ENCODE peak calls at places on chromosomes 1 and 21, in ten cellular contexts. V is GM06990; J is 8988T; Q is ovary; R is effector memory CD4-positive, alpha-beta T cell; W is Right ventricle myocardium superior; Z is glutamatergic neuron; N is heart right ventricle; M is NCI-H2081; K is mesenchymal stem cell. U is an unnamed sample.

GRCh38 chr1:21547876-21548275 is 38.7 kb downstream of the ALPL start:
- DNase-seq in Z (no peak), J (no peak), K (no peak), Q (no peak), M (no peak), W (no peak), R (no peak), V (no peak), N (no peak), U (no peak)

GRCh38 chr1:26021647-26022403 is at the start of gene EXTL1:
- DNase-seq in Q (peak), N (peak), V (no peak), J (no peak), W (peak), K (peak), R (no peak), Z (peak), M (no peak), U (peak)

GRCh38 chr21:34967509-34968289 is 81.4 kb downstream of the RUNX1 start:
- DNase-seq in K (peak), N (no peak), Z (no peak), W (no peak), J (no peak), M (no peak), V (no peak), Q (no peak), R (peak), U (no peak)

GRCh38 chr1:30639881-30640452 is 83.4 kb downstream of the MATN1 start:
- DNase-seq in J (no peak), K (no peak), Q (no peak), R (no peak), M (peak), Z (no peak), V (no peak), W (no peak), N (no peak), U (no peak)

GRCh38 chr1:108801101-108801500 is 54.6 kb downstream of the STXBP3 start:
- DNase-seq in V (no peak), Q (no peak), W (no peak), M (no peak), Z (no peak), N (no peak), R (no peak), J (no peak), K (peak), U (no peak)

GRCh38 chr1:215487466-215487865 is 79.6 kb upstream of the KCTD3 start:
- DNase-seq in Z (no peak), R (no peak), J (no peak), W (no peak), K (no peak), N (no peak), Q (no peak), M (no peak), V (no peak), U (no peak)

GRCh38 chr1:99005537-99005942 is 879 bp upstream of the PLPPR5 start:
- DNase-seq in M (no peak), K (peak), Q (no peak), J (no peak), N (no peak), R (no peak), V (no peak), W (no peak), Z (peak), U (no peak)

GRCh38 chr1:56525463-56526155 is 53.8 kb downstream of the PLPP3 start:
- DNase-seq in R (no peak), Q (no peak), W (peak), J (no peak), Z (no peak), N (no peak), V (peak), K (peak), M (peak), U (no peak)

GRCh38 chr1:1171551-1172340 is 1.9 kb upstream of the TTLL10 start:
- DNase-seq in M (no peak), J (no peak), Q (no peak), V (peak), Z (no peak), W (peak), N (no peak), K (no peak), R (no peak), U (no peak)

GRCh38 chr1:27773732-27774445 is 870 bp downstream of the STX12 start:
- DNase-seq in J (no peak), N (no peak), K (peak), Q (no peak), V (peak), W (no peak), M (no peak), Z (no peak), R (no peak), U (peak)

GRCh38 chr1:184825571-184825970 is 70.9 kb upstream of the EDEM3 start:
- DNase-seq in M (no peak), Q (no peak), Z (no peak), R (no peak), J (no peak), N (no peak), W (no peak), K (no peak), V (no peak), U (no peak)

GRCh38 chr1:34749983-34750382 is 4.9 kb upstream of the GJB5 start:
- DNase-seq in V (no peak), R (no peak), K (no peak), M (no peak), J (no peak), Z (no peak), N (no peak), Q (no peak), W (no peak), U (no peak)

GRCh38 chr1:199981584-199981983 is 45.9 kb upstream of the NR5A2 start:
- DNase-seq in J (no peak), V (no peak), Q (no peak), W (no peak), K (no peak), Z (no peak), R (no peak), N (no peak), M (no peak), U (no peak)

GRCh38 chr1:67724928-67725560 is 40.0 kb downstream of the GADD45A start:
- DNase-seq in W (peak), R (no peak), Q (no peak), Z (no peak), V (no peak), J (no peak), N (peak), K (peak), M (peak), U (peak)

GRCh38 chr1:203478986-203479385 is 3.4 kb downstream of the PRELP start:
- DNase-seq in K (peak), V (no peak), Z (no peak), Q (no peak), W (no peak), J (no peak), M (no peak), R (no peak), N (no peak), U (no peak)